ENCODE peak calls at places on chromosomes 11 and 22, in six cellular contexts. H is BJ, B is naive B cell, D is RWPE2, X is skeletal muscle cell, Z is heart right ventricle. U is an unnamed sample.

GRCh38 chr11:59224419-59224928 is 11.7 kb upstream of the MPEG1 start:
- DNase-seq in H (no peak), B (no peak), D (no peak), X (no peak), Z (no peak), U (no peak)

GRCh38 chr11:82794490-82794889 is 60.8 kb upstream of the FAM181B start:
- DNase-seq in H (no peak), B (no peak), D (no peak), X (no peak), Z (no peak), U (no peak)

GRCh38 chr22:19002684-19003038 is 66.6 kb upstream of the PRODH start:
- DNase-seq in H (no peak), B (no peak), D (no peak), X (no peak), Z (no peak), U (no peak)

GRCh38 chr11:122691751-122692150 is 36.2 kb downstream of the UBASH3B start:
- DNase-seq in H (no peak), B (no peak), D (no peak), X (no peak), Z (no peak), U (no peak)

GRCh38 chr22:46775789-46776485 is 13.5 kb downstream of the TBC1D22A start:
- DNase-seq in H (no peak), B (no peak), D (no peak), X (no peak), Z (no peak), U (no peak)

GRCh38 chr11:61726775-61727174 is 25.7 kb upstream of the MYRF start:
- DNase-seq in H (no peak), B (no peak), D (no peak), X (no peak), Z (no peak), U (no peak)

GRCh38 chr11:45468265-45468856 is 182.2 kb upstream of the SYT13 start:
- DNase-seq in H (no peak), B (no peak), D (no peak), X (no peak), Z (no peak), U (no peak)

GRCh38 chr22:44024288-44024908 is at the start of gene PARVB:
- DNase-seq in H (no peak), B (peak), D (no peak), X (no peak), Z (peak), U (no peak)

GRCh38 chr11:6931146-6931713 is 5.0 kb downstream of the ZNF215 start:
- DNase-seq in H (no peak), B (no peak), D (no peak), X (peak), Z (no peak), U (no peak)

GRCh38 chr11:30683176-30683575 is 97.0 kb upstream of the MPPED2 start:
- DNase-seq in H (no peak), B (no peak), D (no peak), X (peak), Z (no peak), U (no peak)

GRCh38 chr22:46359362-46359761 is 23.8 kb downstream of the TRMU start:
- DNase-seq in H (no peak), B (no peak), D (peak), X (no peak), Z (no peak), U (no peak)

GRCh38 chr11:46886211-46886610 is 32.1 kb downstream of the LRP4 start:
- DNase-seq in H (no peak), B (no peak), D (no peak), X (no peak), Z (no peak), U (no peak)

GRCh38 chr22:49191506-49191980 is 636.1 kb downstream of the BRD1 start:
- DNase-seq in H (no peak), B (no peak), D (no peak), X (no peak), Z (no peak), U (no peak)

GRCh38 chr11:66428933-66429332 is 8.1 kb downstream of the NPAS4 start:
- DNase-seq in H (no peak), B (no peak), D (no peak), X (no peak), Z (no peak), U (no peak)

GRCh38 chr11:66479741-66480115 is 506 bp upstream of the DPP3 start:
- DNase-seq in H (no peak), B (no peak), D (no peak), X (no peak), Z (no peak), U (no peak)

GRCh38 chr22:40001104-40001503 is 6.3 kb downstream of the FAM83F start:
- DNase-seq in H (no peak), B (no peak), D (no peak), X (no peak), Z (no peak), U (no peak)

GRCh38 chr11:1054143-1055108 is 17.9 kb upstream of the MUC6 start:
- DNase-seq in H (no peak), B (no peak), D (peak), X (no peak), Z (peak), U (no peak)